ENCODE peak calls at places on chromosome 15, in nine cellular contexts. T is sigmoid colon, N is uterus, K is kidney, E is cardiac fibroblast, X is bronchial epithelial cell, D is BE2C, G is heart left ventricle, V is AG04449. L is an unnamed sample.

GRCh38 chr15:67025719-67026118 is 39.7 kb upstream of the SMAD3 start:
- DNase-seq in G (peak; percentile 58), X (no peak), K (peak; percentile 83), E (peak; percentile 94), N (peak; percentile 49), D (peak; percentile 46), T (peak; percentile 70), V (no peak), L (peak; percentile 25)

GRCh38 chr15:85755471-85755870 is 39.3 kb downstream of the KLHL25 start:
- DNase-seq in T (peak; percentile 40), G (peak; percentile 22), E (no peak), D (no peak), K (peak; percentile 30), N (peak; percentile 9), X (no peak), V (no peak), L (no peak)

GRCh38 chr15:91264651-91265351 is 164.7 kb downstream of the SV2B start:
- DNase-seq in K (no peak), X (no peak), V (no peak), N (no peak), E (no peak), G (no peak), D (no peak), T (no peak), L (no peak)

GRCh38 chr15:67779160-67780111 is 45.9 kb upstream of the SKOR1 start:
- DNase-seq in K (no peak), D (no peak), E (no peak), X (no peak), T (no peak), G (no peak), N (no peak), V (no peak), L (no peak)

GRCh38 chr15:47157827-47158226 is 559.5 kb upstream of the SEMA6D start:
- DNase-seq in E (no peak), G (no peak), N (no peak), D (no peak), V (no peak), X (no peak), K (no peak), T (no peak), L (no peak)

GRCh38 chr15:29337156-29337959 is 67.7 kb upstream of the NSMCE3 start:
- DNase-seq in K (no peak), V (peak; percentile 36), X (peak; percentile 10), N (no peak), D (no peak), T (no peak), G (no peak), E (peak; percentile 52), L (no peak)

GRCh38 chr15:57026016-57026602 is 107.7 kb downstream of the TCF12 start:
- DNase-seq in N (no peak), K (no peak), E (peak; percentile 14), X (no peak), G (no peak), T (no peak), V (no peak), D (no peak), L (no peak)

GRCh38 chr15:31308185-31308639 is 18.4 kb upstream of the KLF13 start:
- DNase-seq in D (no peak), K (no peak), E (no peak), V (no peak), T (no peak), G (no peak), N (no peak), X (no peak), L (no peak)

GRCh38 chr15:45021331-45021730 is 1.7 kb upstream of the SORD start:
- DNase-seq in E (no peak), K (no peak), D (no peak), T (no peak), N (no peak), G (no peak), V (no peak), X (peak; percentile 79), L (no peak)

GRCh38 chr15:88113909-88114308 is 142.6 kb downstream of the NTRK3 start:
- DNase-seq in D (no peak), V (no peak), G (no peak), N (no peak), X (no peak), T (no peak), K (no peak), E (no peak), L (peak; percentile 2)

GRCh38 chr15:76163429-76164020 is 103.7 kb downstream of the TMEM266 start:
- DNase-seq in X (no peak), N (peak; percentile 82), K (peak; percentile 84), G (peak; percentile 82), V (no peak), D (no peak), E (peak; percentile 85), T (peak; percentile 90), L (peak; percentile 59)

GRCh38 chr15:97504031-97504430 is 456.5 kb upstream of the ARRDC4 start:
- DNase-seq in T (no peak), V (no peak), G (no peak), E (peak; percentile 91), D (peak; percentile 19), N (no peak), X (peak; percentile 88), K (no peak), L (no peak)

GRCh38 chr15:83066034-83066760 is 855 bp downstream of the BTBD1 start:
- DNase-seq in V (no peak), G (peak; percentile 30), D (no peak), E (no peak), T (no peak), N (peak; percentile 17), K (no peak), X (no peak), L (no peak)

GRCh38 chr15:82551646-82552247 is 11.5 kb upstream of the RPS17 start:
- DNase-seq in T (no peak), D (no peak), E (no peak), K (no peak), G (no peak), N (no peak), V (no peak), X (peak; percentile 58), L (no peak)

GRCh38 chr15:68190048-68190447 is 15.1 kb downstream of the CALML4 start:
- DNase-seq in X (no peak), E (no peak), K (no peak), N (no peak), D (no peak), T (no peak), V (no peak), G (no peak), L (no peak)

GRCh38 chr15:80619677-80620076 is 75.4 kb upstream of the ABHD17C start:
- DNase-seq in E (peak; percentile 72), D (no peak), V (no peak), K (no peak), X (no peak), G (no peak), T (no peak), N (no peak), L (no peak)
- H3K4me3 ChIP-seq in E (no peak overlapping the region), D (no peak overlapping the region), V (no peak overlapping the region), K (no peak overlapping the region), X (no peak overlapping the region), G (no peak overlapping the region), T (no peak overlapping the region), N (no peak overlapping the region), L (no peak overlapping the region)

GRCh38 chr15:98728811-98729160 is 80.4 kb downstream of the IGF1R start:
- DNase-seq in N (no peak), K (no peak), T (no peak), X (no peak), D (no peak), E (no peak), V (no peak), G (no peak), L (no peak)

GRCh38 chr15:98730860-98731711 is 82.7 kb downstream of the IGF1R start:
- DNase-seq in T (no peak), V (no peak), N (no peak), D (no peak), X (no peak), E (no peak), K (no peak), G (no peak), L (no peak)

GRCh38 chr15:98728107-98728810 is 79.9 kb downstream of the IGF1R start:
- DNase-seq in D (no peak), X (no peak), K (no peak), N (no peak), G (no peak), E (peak; percentile 18), V (no peak), T (no peak), L (no peak)

GRCh38 chr15:98727115-98728040 is 79.0 kb downstream of the IGF1R start:
- DNase-seq in G (peak; percentile 95), N (peak; percentile 89), K (peak; percentile 97), V (peak; percentile 65), D (peak; percentile 87), E (peak; percentile 94), X (peak; percentile 88), T (peak; percentile 97), L (peak; percentile 78)

GRCh38 chr15:98729446-98730042 is 81.2 kb downstream of the IGF1R start:
- DNase-seq in K (no peak), G (peak; percentile 74), T (no peak), N (no peak), E (no peak), X (no peak), D (peak; percentile 75), V (no peak), L (no peak)
- H3K4me3 ChIP-seq in K (no peak overlapping the region), G (no peak overlapping the region), T (no peak overlapping the region), N (no peak overlapping the region), E (no peak overlapping the region), X (no peak overlapping the region), D (no peak overlapping the region), V (no peak overlapping the region), L (no peak overlapping the region)

GRCh38 chr15:59436774-59437472 is 1.1 kb upstream of the FAM81A start:
- DNase-seq in K (no peak), G (no peak), T (peak; percentile 65), X (no peak), V (no peak), N (no peak), E (peak; percentile 12), D (no peak), L (no peak)
- H3K4me3 ChIP-seq in K (peak overlapping the region; percentile 65), G (peak overlapping the region; percentile 68), T (peak overlapping the region; percentile 47), X (no peak overlapping the region), V (peak overlapping the region; percentile 57), N (peak overlapping the region; percentile 38), E (no peak overlapping the region), D (peak overlapping the region; percentile 52), L (peak overlapping the region; percentile 53)

DNA sequence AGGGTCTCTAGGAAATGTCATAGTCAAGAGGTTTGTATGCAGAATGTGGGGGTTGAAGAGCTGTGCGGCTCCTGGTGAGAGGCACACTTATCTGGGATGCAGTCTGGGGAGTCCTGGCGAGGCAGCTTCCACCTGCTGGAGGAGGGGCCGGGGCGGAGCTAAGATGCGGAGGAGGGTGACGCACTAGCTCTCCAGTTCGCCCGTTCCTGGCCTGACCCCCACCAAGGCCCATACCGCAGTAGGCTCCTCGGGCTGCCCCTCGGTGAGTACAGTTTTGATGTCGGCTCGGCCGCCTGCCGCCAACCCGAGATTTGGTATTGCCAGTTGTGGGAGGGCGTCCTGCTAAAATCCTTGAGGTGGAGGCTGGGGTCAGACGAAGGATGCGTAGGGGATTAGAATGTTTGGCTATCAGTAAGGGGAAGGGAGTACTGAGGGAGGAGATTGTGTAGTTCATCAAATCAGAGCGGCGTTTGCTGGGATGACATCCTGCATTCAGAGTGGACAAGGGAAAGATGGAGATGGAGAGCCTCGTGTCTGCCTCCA is at the start of gene SCG5:
- DNase-seq in G (no peak), X (peak; percentile 38), K (no peak), E (peak; percentile 41), V (no peak), T (no peak), D (peak; percentile 80), N (peak; percentile 18), L (no peak)
- H3K4me3 ChIP-seq in G (peak within 1 kb of the TSS; percentile 2), X (peak within 1 kb of the TSS; percentile 33), K (no peak within 1 kb of the TSS), E (peak within 1 kb of the TSS; percentile 41), V (no peak within 1 kb of the TSS), T (peak within 1 kb of the TSS; percentile 4), D (peak within 1 kb of the TSS; percentile 54), N (peak within 1 kb of the TSS; percentile 12), L (no peak within 1 kb of the TSS)